ENCODE peak calls at places on chromosome 1, in six cellular contexts. S, L, P, F, R and O are unnamed samples.

GRCh38 chr1:3366181-3367051 is 88.0 kb upstream of the ARHGEF16 start:
- DNase-seq in S (no peak), R (no peak), P (no peak), L (no peak), F (no peak), O (no peak)

GRCh38 chr1:22508329-22508728 is 55.0 kb upstream of the EPHA8 start:
- DNase-seq in F (no peak), S (no peak), R (no peak), L (no peak), P (no peak), O (no peak)

GRCh38 chr1:234597894-234598293 is 12.1 kb downstream of the IRF2BP2 start:
- DNase-seq in F (no peak), L (no peak), R (peak; percentile 50), S (peak; percentile 57), P (no peak), O (peak; percentile 51)

GRCh38 chr1:6521502-6521901 is 30.0 kb upstream of the PLEKHG5 start:
- DNase-seq in S (peak; percentile 73), F (no peak), R (no peak), L (no peak), P (no peak), O (no peak)

GRCh38 chr1:30302808-30303310 is 420.5 kb downstream of the MATN1 start:
- DNase-seq in R (no peak), P (no peak), S (no peak), F (no peak), L (no peak), O (no peak)

GRCh38 chr1:23122023-23122738 is 46.5 kb downstream of the LUZP1 start:
- DNase-seq in S (peak; percentile 43), F (no peak), P (no peak), L (no peak), R (peak; percentile 21), O (no peak)

GRCh38 chr1:97883823-97884222 is 37.0 kb downstream of the DPYD start:
- DNase-seq in R (no peak), P (no peak), S (no peak), F (no peak), L (no peak), O (no peak)

GRCh38 chr1:219339466-219339865 is 165.8 kb downstream of the LYPLAL1 start:
- DNase-seq in L (no peak), P (no peak), F (no peak), R (no peak), S (no peak), O (no peak)

GRCh38 chr1:87792094-87792493 is 463.4 kb downstream of the LMO4 start:
- DNase-seq in L (no peak), R (no peak), F (no peak), P (no peak), S (no peak), O (no peak)

GRCh38 chr1:147849097-147849873 is 53.3 kb upstream of the GJA8 start:
- DNase-seq in F (no peak), R (no peak), P (no peak), L (no peak), S (peak; percentile 41), O (no peak)

GRCh38 chr1:211420389-211420788 is 71.6 kb downstream of the RD3 start:
- DNase-seq in S (peak; percentile 56), F (no peak), P (no peak), L (no peak), R (no peak), O (no peak)

GRCh38 chr1:64915381-64916274 is 50.7 kb downstream of the JAK1 start:
- DNase-seq in F (no peak), P (no peak), R (no peak), S (peak; percentile 82), L (no peak), O (no peak)